ENCODE peak calls at places on chromosomes 7 and 10, in seven cellular contexts. K is mucosa of descending colon, C is IMR-90, G is left ventricle myocardium inferior, Q is cardiac muscle cell, Z is esophagus squamous epithelium, V is aorta. M is an unnamed sample.
A peak's percentile ranks its signal among the peaks of the same experiment; 100 is the strongest.

GRCh38 chr7:46932656-46933424 is 649.1 kb downstream of the TNS3 start:
- DNase-seq in C (peak; percentile 96), G (no peak), V (no peak), K (no peak), Z (no peak), Q (peak; percentile 98), M (no peak)

GRCh38 chr7:29977926-29978652 is 11.5 kb downstream of the SCRN1 start:
- DNase-seq in C (no peak), Z (no peak), V (no peak), Q (no peak), K (no peak), G (no peak), M (peak; percentile 61)

GRCh38 chr10:116274141-116274861 is 1.3 kb upstream of the GFRA1 start:
- DNase-seq in V (peak; percentile 75), C (no peak), Q (no peak), G (peak; percentile 19), K (no peak), Z (no peak), M (no peak)

GRCh38 chr7:99126921-99127553 is 16.9 kb downstream of the SMURF1 start:
- DNase-seq in C (no peak), Q (no peak), V (no peak), K (no peak), Z (no peak), G (no peak), M (no peak)

GRCh38 chr7:148699024-148699771 is 495 bp downstream of the CUL1 start:
- DNase-seq in C (peak; percentile 45), Z (no peak), K (peak; percentile 76), Q (peak; percentile 73), V (peak; percentile 88), G (peak; percentile 61), M (no peak)

GRCh38 chr10:75547391-75548298 is 116.2 kb downstream of the LRMDA start:
- DNase-seq in Q (peak; percentile 82), K (no peak), V (no peak), C (peak; percentile 9), G (no peak), Z (no peak), M (no peak)

GRCh38 chr7:122702872-122703510 is at the start of gene RNF148:
- DNase-seq in G (no peak), K (no peak), Q (no peak), V (no peak), C (no peak), Z (no peak), M (no peak)

GRCh38 chr7:123749537-123749857 is 694 bp upstream of the WASL start:
- DNase-seq in V (no peak), Q (peak; percentile 76), C (peak; percentile 67), K (no peak), Z (no peak), G (no peak), M (no peak)

GRCh38 chr10:43075612-43076003 is 1.3 kb upstream of the RET start:
- DNase-seq in G (no peak), Z (no peak), V (peak; percentile 44), Q (no peak), C (no peak), K (peak; percentile 37), M (no peak)

GRCh38 chr7:117124585-117125220 is 171.4 kb downstream of the ST7 start:
- DNase-seq in Z (peak; percentile 1), Q (peak; percentile 88), C (peak; percentile 97), V (peak; percentile 87), G (peak; percentile 58), K (peak; percentile 50), M (no peak)

GRCh38 chr10:75870039-75870645 is 438.7 kb downstream of the LRMDA start:
- DNase-seq in Q (no peak), K (no peak), G (no peak), C (no peak), V (no peak), Z (no peak), M (no peak)

GRCh38 chr7:80453699-80454340 is 58.0 kb downstream of the GNAT3 start:
- DNase-seq in G (no peak), K (no peak), Z (no peak), C (peak; percentile 56), V (no peak), Q (peak; percentile 58), M (no peak)

GRCh38 chr7:114818501-114818900 is 103.4 kb upstream of the MDFIC start:
- DNase-seq in Z (no peak), Q (peak; percentile 61), K (no peak), G (no peak), C (peak; percentile 70), V (no peak), M (no peak)

GRCh38 chr7:135291809-135292253 is 58.2 kb downstream of the STRA8 start:
- DNase-seq in K (no peak), G (no peak), V (no peak), Z (no peak), C (peak; percentile 86), Q (peak; percentile 28), M (no peak)

GRCh38 chr7:391411-391951 is 101.5 kb downstream of the FOXL3 start:
- DNase-seq in Z (no peak), G (peak; percentile 7), K (peak; percentile 44), Q (no peak), C (no peak), V (peak; percentile 68), M (no peak)

GRCh38 chr10:37563107-37563714 is 294.2 kb downstream of the ZNF248 start:
- DNase-seq in Z (no peak), K (no peak), C (no peak), V (no peak), G (no peak), Q (no peak), M (no peak)

GRCh38 chr10:71835671-71836593 is 15.1 kb downstream of the PSAP start:
- DNase-seq in K (peak; percentile 70), G (peak; percentile 58), Q (peak; percentile 96), C (peak; percentile 70), V (peak; percentile 92), Z (peak; percentile 32), M (no peak)

GRCh38 chr10:65313406-65313805 is 1612.4 kb upstream of the LRRTM3 start:
- DNase-seq in K (no peak), Q (peak; percentile 65), Z (no peak), C (no peak), G (no peak), V (no peak), M (no peak)

GRCh38 chr10:69406302-69406811 is 10.4 kb downstream of the TACR2 start:
- DNase-seq in C (no peak), K (no peak), Q (peak; percentile 75), G (peak; percentile 72), Z (no peak), V (no peak), M (no peak)

GRCh38 chr7:5701085-5701914 is 80.2 kb downstream of the RNF216 start:
- DNase-seq in V (no peak), K (no peak), Z (no peak), Q (no peak), G (no peak), C (peak; percentile 66), M (no peak)

GRCh38 chr7:5699951-5700384 is 81.5 kb downstream of the RNF216 start:
- DNase-seq in Q (no peak), K (no peak), Z (no peak), V (no peak), G (no peak), C (peak; percentile 41), M (no peak)

GRCh38 chr7:5697754-5698487 is 83.5 kb downstream of the RNF216 start:
- DNase-seq in V (no peak), K (no peak), Q (no peak), G (no peak), C (no peak), Z (no peak), M (no peak)

GRCh38 chr7:5700391-5700985 is 81.0 kb downstream of the RNF216 start:
- DNase-seq in K (no peak), Z (no peak), G (no peak), Q (no peak), C (no peak), V (no peak), M (no peak)

DNA sequence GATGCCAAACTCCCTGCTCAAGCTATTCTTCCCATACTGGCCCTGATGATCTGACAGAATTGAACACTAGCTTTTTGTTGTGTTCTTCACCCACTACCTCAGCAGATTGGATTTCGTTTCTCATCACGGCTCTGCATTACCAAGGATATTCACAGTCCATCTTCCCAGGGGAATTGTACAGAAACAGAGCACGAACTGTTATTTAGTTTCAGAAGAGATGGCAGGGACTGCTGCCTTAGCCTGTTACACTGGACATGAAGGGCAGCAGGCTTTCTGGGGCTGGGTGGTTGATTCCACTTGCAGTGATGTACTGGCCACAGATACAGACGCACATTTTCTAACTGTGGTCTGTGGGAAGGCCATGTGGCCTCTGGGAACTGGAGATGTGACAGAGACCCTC is 82.0 kb downstream of the RNF216 start:
- DNase-seq in K (no peak), V (no peak), G (no peak), C (peak; percentile 42), Z (no peak), Q (no peak), M (no peak)
- H3K4me1 ChIP-seq in K (peaks cover 5% of the 10 kb centered on the region), V (no peaks in the 10 kb centered on the region), G (peaks cover 99% of the 10 kb centered on the region), C (peaks cover 52% of the 10 kb centered on the region), Z (peaks cover 48% of the 10 kb centered on the region), Q (peaks cover 94% of the 10 kb centered on the region), M (no peaks in the 10 kb centered on the region)

GRCh38 chr7:138208864-138209263 is 132.6 kb downstream of the AKR1D1 start:
- DNase-seq in K (no peak), C (no peak), Q (no peak), G (no peak), V (no peak), Z (no peak), M (no peak)

GRCh38 chr7:138208010-138208634 is 131.9 kb downstream of the AKR1D1 start:
- DNase-seq in G (no peak), Z (no peak), V (no peak), K (no peak), C (no peak), Q (no peak), M (no peak)

GRCh38 chr7:138204989-138205298 is 128.7 kb downstream of the AKR1D1 start:
- DNase-seq in G (no peak), Q (no peak), C (no peak), V (no peak), Z (no peak), K (no peak), M (no peak)

GRCh38 chr7:138205614-138206150 is 129.4 kb downstream of the AKR1D1 start:
- DNase-seq in Z (no peak), G (no peak), V (no peak), K (no peak), Q (peak; percentile 50), C (no peak), M (peak; percentile 71)

GRCh38 chr7:138207555-138207971 is 131.3 kb downstream of the AKR1D1 start:
- DNase-seq in C (no peak), V (no peak), Z (no peak), K (no peak), G (no peak), Q (no peak), M (no peak)
- H3K4me1 ChIP-seq in C (no peaks in the 10 kb centered on the region), V (no peaks in the 10 kb centered on the region), Z (no peaks in the 10 kb centered on the region), K (no peaks in the 10 kb centered on the region), G (no peaks in the 10 kb centered on the region), Q (no peaks in the 10 kb centered on the region), M (peaks cover 9% of the 10 kb centered on the region)

DNA sequence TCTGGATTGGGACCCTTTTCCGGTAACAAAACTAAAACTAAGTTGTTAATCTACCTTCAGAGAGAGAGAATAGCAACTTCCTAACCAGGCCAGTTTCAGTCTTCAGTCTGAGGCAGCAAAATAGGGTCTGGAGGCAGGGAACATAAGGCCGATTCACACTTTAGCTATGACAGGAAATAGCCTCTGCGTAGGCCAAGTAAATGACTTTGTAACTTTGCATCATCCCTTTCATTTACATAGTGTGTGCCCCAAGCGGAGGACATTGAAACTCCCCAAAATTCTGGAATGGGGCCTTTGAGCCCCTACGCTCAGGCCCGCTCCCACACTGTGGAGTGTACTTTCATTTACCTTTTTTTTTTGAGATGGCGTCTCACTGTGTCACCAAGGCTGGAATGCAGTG is 1.7 kb upstream of the UPP1 start:
- DNase-seq in Q (peak; percentile 78), K (no peak), C (peak; percentile 86), G (no peak), V (no peak), Z (no peak), M (no peak)
- H3K4me1 ChIP-seq in Q (no peaks in the 10 kb centered on the region), K (peaks cover 43% of the 10 kb centered on the region), C (peaks cover 26% of the 10 kb centered on the region), G (peaks cover 69% of the 10 kb centered on the region), V (peaks cover 2% of the 10 kb centered on the region), Z (peaks cover 66% of the 10 kb centered on the region), M (peaks cover 3% of the 10 kb centered on the region)

GRCh38 chr7:105677803-105678583 is 96.7 kb upstream of the EFCAB10 start:
- DNase-seq in Q (no peak), V (no peak), G (no peak), Z (no peak), K (peak; percentile 68), C (no peak), M (no peak)
- H3K4me1 ChIP-seq in Q (peaks cover 18% of the 10 kb centered on the region), V (no peaks in the 10 kb centered on the region), G (peaks cover 81% of the 10 kb centered on the region), Z (peaks cover 30% of the 10 kb centered on the region), K (peaks cover 22% of the 10 kb centered on the region), C (peaks cover 4% of the 10 kb centered on the region), M (no peaks in the 10 kb centered on the region)